ENCODE peak calls at places on chromosomes 4 and X, in four cellular contexts. C is CD4-positive, alpha-beta memory T cell; X is right atrium auricular region; Q is IMR-90. V is an unnamed sample. For H3K4me1 and H3K36me3, the result is how much of the 10 kb centered on the place peaks cover.

GRCh38 chr4:79298484-79298883 is 27.4 kb downstream of the NAA11 start:
- DNase-seq in C (no peak), X (no peak), Q (no peak), V (no peak)

GRCh38 chr4:105951198-105951597 is 55.9 kb downstream of the NPNT start:
- DNase-seq in C (no peak), X (no peak), Q (peak), V (no peak)

GRCh38 chrX:110045988-110046387 is 43.1 kb downstream of the TMEM164 start:
- DNase-seq in C (no peak), X (no peak), Q (no peak), V (no peak)

GRCh38 chrX:153958605-153959004 is 13.0 kb downstream of the HCFC1 start:
- DNase-seq in C (no peak), X (no peak), Q (no peak), V (no peak)

GRCh38 chrX:3788494-3789233 is 75.2 kb upstream of the PRKX start:
- DNase-seq in C (peak), X (no peak), Q (no peak), V (no peak)

GRCh38 chr4:53840643-53841042 is 223.8 kb downstream of the CHIC2 start:
- DNase-seq in C (no peak), X (no peak), Q (peak), V (no peak)

GRCh38 chr4:77742054-77742453 is 77.1 kb downstream of the CNOT6L start:
- DNase-seq in C (no peak), X (no peak), Q (peak), V (no peak)

GRCh38 chr4:169335331-169335730 is 64.6 kb upstream of the SH3RF1 start:
- DNase-seq in C (no peak), X (no peak), Q (peak), V (no peak)

GRCh38 chrX:152137771-152138387 is 498 bp downstream of the MAGEA10 start:
- DNase-seq in C (no peak), X (no peak), Q (no peak), V (no peak)

GRCh38 chr4:102116121-102116520 is 229.2 kb downstream of the SLC39A8 start:
- DNase-seq in C (no peak), X (no peak), Q (no peak), V (no peak)

GRCh38 chr4:156193800-156194199 is 240.1 kb upstream of the CTSO start:
- DNase-seq in C (no peak), X (no peak), Q (peak), V (no peak)

GRCh38 chr4:152325831-152326230 is 210.1 kb downstream of the FBXW7 start:
- DNase-seq in C (no peak), X (no peak), Q (no peak), V (no peak)

GRCh38 chr4:108165601-108166000 is 3.1 kb downstream of the LEF1 start:
- DNase-seq in C (peak), X (no peak), Q (no peak), V (no peak)

GRCh38 chrX:7133036-7133412 is 14.5 kb upstream of the STS start:
- DNase-seq in C (no peak), X (no peak), Q (peak), V (no peak)

GRCh38 chr4:87093443-87094123 is 126.8 kb downstream of the KLHL8 start:
- DNase-seq in C (peak), X (no peak), Q (peak), V (no peak)

GRCh38 chr4:189507060-189507459 is 433.6 kb upstream of the FRG1 start:
- DNase-seq in C (no peak), X (no peak), Q (no peak), V (no peak)

GRCh38 chrX:40170830-40171512 is 73.2 kb upstream of the BCOR start:
- DNase-seq in C (no peak), X (no peak), Q (no peak), V (no peak)

GRCh38 chrX:51641421-51642021 is 22.8 kb upstream of the CENPVL3 start:
- DNase-seq in C (no peak), X (no peak), Q (peak), V (no peak)

GRCh38 chr4:101037938-101038413 is 309.4 kb downstream of the PPP3CA start:
- DNase-seq in C (no peak), X (no peak), Q (peak), V (no peak)

GRCh38 chr4:153148796-153149195 is 55.4 kb upstream of the TRIM2 start:
- DNase-seq in C (no peak), X (no peak), Q (peak), V (no peak)

GRCh38 chrX:69123481-69123880 is 41.8 kb downstream of the PJA1 start:
- DNase-seq in C (no peak), X (no peak), Q (no peak), V (no peak)

DNA sequence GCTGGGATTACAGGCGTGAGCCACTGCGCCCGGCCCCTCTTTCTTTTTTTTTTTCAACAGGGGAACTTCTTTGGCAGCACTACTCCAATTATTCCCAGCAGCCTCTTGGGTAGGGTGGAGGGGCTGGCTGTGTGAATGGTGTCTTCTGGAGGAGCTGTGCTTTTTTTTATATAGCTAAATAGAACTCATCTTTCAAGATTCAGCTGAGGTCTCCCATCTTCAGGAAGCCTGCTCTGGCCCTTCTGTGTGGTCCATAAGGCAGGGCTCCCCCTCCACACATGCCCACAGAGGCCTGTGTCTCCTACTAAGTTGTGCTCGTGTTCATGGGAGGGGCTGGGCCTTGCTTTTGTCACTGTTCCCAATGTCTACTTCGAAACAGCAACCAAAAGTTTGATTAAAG is 116.8 kb downstream of the AFAP1 start:
- DNase-seq in C (no peak), X (no peak), Q (no peak), V (no peak)
- H3K4me1 ChIP-seq in C (under half), X (half or more), Q (under half), V (under half)

DNA sequence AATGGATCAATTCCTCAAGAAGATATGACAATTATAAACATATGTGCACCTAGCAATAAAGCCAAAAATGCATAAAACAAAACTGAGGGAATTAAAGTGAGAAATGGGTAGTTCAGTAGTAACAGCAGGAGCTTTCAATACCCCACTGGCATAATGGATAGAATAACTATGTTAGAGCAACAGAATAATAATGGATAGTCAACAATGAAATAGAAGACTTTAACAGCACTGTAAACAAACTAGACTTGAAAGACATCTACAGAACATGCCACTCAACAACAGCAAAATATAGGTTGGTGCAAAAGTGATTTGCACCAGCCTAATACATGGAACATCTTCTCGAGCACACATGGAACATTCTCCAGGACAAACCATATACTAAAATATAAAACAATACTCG is 20.0 kb upstream of the MBNL3 start:
- DNase-seq in C (no peak), X (no peak), Q (no peak), V (no peak)
- H3K4me3 ChIP-seq in C (no peak), X (no peak), Q (no peak), V (no peak)

DNA sequence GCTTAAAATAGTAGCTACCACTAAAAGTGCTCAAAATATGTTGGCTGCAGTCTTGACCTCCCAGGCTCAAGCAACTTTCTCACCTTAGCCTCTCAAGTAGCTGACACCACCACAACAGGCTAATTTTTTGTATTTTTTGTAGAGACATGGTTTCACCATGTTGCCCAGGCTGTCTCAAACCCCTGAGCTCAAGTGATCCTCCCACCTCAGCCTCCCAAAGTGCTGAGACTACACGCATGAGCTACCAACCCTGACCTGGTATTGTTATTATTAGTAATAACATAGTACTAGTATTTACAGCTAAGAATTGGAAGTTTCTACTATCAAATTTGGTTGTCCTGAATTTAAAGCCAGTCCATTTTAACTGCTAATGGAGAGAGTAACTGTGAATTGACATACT is 18.0 kb downstream of the STAP1 start:
- DNase-seq in C (no peak), X (no peak), Q (no peak), V (no peak)
- H3K36me3 ChIP-seq in C (under half), X (under half), Q (under half), V (under half)

DNA sequence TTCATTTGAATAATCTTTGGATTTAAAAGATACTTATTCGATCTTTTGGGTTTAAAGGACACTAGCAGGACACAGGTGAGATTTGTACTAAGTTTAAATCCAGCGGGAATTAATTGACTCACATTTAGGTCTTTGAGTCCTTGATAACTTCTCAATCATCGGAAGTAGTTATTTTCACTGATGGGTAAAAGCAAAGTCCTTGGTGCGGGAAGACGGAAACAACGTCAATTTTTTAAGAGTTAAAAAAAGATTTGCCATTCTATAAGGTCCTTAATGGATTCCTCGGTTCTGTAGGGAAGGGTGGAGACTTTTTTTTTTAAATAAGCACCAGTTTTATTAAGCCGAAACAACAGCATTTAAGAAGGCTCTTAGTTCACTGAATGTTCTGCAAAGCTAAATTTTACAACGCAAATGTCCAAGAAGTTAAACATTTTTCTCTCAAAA is 2.9 kb downstream of the TMSB4X start:
- DNase-seq in C (no peak), X (no peak), Q (no peak), V (no peak)
- H3K4me1 ChIP-seq in C (under half), X (under half), Q (under half), V (under half)

DNA sequence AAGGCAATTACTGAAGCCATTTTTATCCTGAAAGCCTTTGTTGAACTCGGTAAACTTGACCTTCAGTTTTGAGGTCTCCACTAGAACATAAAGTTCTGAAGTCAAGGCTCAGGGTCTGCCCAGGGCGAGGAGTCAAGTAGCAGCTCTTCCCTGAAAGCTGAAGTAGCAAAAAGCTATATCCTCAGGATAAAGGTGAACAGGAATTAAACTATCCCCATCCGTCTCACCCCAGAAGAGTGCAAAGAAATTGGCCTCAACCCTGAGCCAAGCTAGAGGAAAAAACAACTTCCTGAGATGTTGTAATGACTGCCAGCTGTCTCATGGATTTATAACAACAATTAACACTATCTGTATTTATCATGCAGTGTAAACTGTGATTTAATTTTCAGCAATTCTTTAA is 590.8 kb downstream of the SPRY1 start:
- DNase-seq in C (no peak), X (no peak), Q (no peak), V (no peak)
- H3K4me3 ChIP-seq in C (no peak), X (no peak), Q (no peak), V (no peak)

GRCh38 chr4:530017-530781 is 31.2 kb downstream of the PIGG start:
- DNase-seq in C (no peak), X (no peak), Q (no peak), V (no peak)
- H3K36me3 ChIP-seq in C (under half), X (half or more), Q (half or more), V (under half)

DNA sequence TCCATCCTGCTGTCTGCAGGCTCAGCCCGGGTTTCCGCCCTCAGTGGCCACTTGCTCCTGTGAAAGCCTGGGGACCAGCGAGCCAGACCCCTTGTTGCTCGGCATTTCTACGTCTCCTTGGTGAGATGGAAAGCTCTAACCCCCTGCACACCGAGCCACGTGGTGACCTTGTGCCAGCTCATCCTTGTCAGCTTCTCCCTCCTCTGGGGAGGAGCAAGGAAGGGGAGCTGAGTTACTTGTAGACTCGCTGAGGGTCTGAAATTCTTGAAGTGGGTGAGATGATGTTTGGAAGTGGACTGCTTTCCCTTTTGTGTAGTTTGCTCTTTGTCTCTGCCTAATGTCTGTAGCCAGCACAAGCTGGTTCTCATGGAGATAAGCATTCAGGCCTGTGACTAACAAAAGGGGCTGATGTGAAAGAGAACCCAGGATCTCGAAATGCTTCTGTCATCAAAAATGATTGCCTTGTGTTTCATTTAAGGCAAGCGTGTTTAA is 29.3 kb downstream of the RGS12 start:
- DNase-seq in C (no peak), X (peak), Q (peak), V (no peak)
- H3K4me1 ChIP-seq in C (under half), X (under half), Q (under half), V (under half)

GRCh38 chr4:188025476-188025875 is 29.9 kb downstream of the ZFP42 start:
- DNase-seq in C (no peak), X (no peak), Q (no peak), V (no peak)
- H3K4me3 ChIP-seq in C (no peak), X (no peak), Q (no peak), V (no peak)

GRCh38 chr4:39569209-39569608 is 42.0 kb upstream of the UGDH start:
- DNase-seq in C (no peak), X (no peak), Q (no peak), V (no peak)
- H3K36me3 ChIP-seq in C (under half), X (under half), Q (under half), V (under half)